ENCODE peak calls at places on chromosomes 1 and 21, in eight cellular contexts. D, X, O, Q, M, G, J and P are unnamed samples.

GRCh38 chr1:158049867-158050266 is 56.4 kb downstream of the KIRREL1 start:
- DNase-seq in D (no peak), J (no peak), Q (no peak), M (no peak), X (no peak), O (peak), G (no peak), P (no peak)

GRCh38 chr21:35697321-35697808 is 363.0 kb downstream of the SETD4 start:
- DNase-seq in M (peak), O (peak), X (peak), G (peak), Q (peak), D (no peak), J (no peak), P (no peak)

GRCh38 chr1:166836733-166837132 is 2.5 kb upstream of the POGK start:
- DNase-seq in Q (no peak), M (no peak), D (no peak), G (no peak), O (no peak), X (no peak), J (no peak), P (no peak)

GRCh38 chr1:85884372-85885035 is 176.3 kb upstream of the ZNHIT6 start:
- DNase-seq in D (no peak), O (no peak), M (no peak), G (peak), X (no peak), Q (no peak), J (peak), P (no peak)

GRCh38 chr1:100706861-100707260 is 12.7 kb upstream of the VCAM1 start:
- DNase-seq in D (no peak), X (no peak), Q (no peak), G (peak), O (no peak), J (no peak), M (no peak), P (no peak)

GRCh38 chr21:31420354-31420753 is 76.3 kb upstream of the TIAM1 start:
- DNase-seq in X (no peak), M (no peak), Q (no peak), G (no peak), J (no peak), O (no peak), D (no peak), P (no peak)

GRCh38 chr1:29669488-29669871 is 433.2 kb downstream of the PTPRU start:
- DNase-seq in M (no peak), Q (no peak), J (no peak), D (no peak), O (no peak), G (no peak), X (no peak), P (peak)

GRCh38 chr1:57270926-57271698 is 152.7 kb downstream of the DAB1 start:
- DNase-seq in J (no peak), O (no peak), G (no peak), D (no peak), X (no peak), M (no peak), Q (no peak), P (no peak)

GRCh38 chr1:47709302-47710074 is 271.6 kb downstream of the FOXD2 start:
- DNase-seq in M (no peak), X (no peak), Q (no peak), O (no peak), D (no peak), G (peak), J (peak), P (no peak)

GRCh38 chr1:232586679-232587078 is 43.3 kb downstream of the SIPA1L2 start:
- DNase-seq in M (no peak), Q (no peak), X (no peak), G (no peak), O (no peak), D (no peak), J (no peak), P (no peak)

GRCh38 chr1:178530520-178530919 is 17.6 kb downstream of the TEX35 start:
- DNase-seq in M (no peak), D (no peak), Q (no peak), X (no peak), J (no peak), G (no peak), O (no peak), P (no peak)

GRCh38 chr1:221487781-221488520 is 253.9 kb downstream of the DUSP10 start:
- DNase-seq in O (peak), X (no peak), M (no peak), G (no peak), D (no peak), J (no peak), Q (no peak), P (no peak)

GRCh38 chr1:39116868-39117728 is 87.4 kb upstream of the MACF1 start:
- DNase-seq in O (peak), M (no peak), G (no peak), X (no peak), J (no peak), Q (no peak), D (no peak), P (no peak)

GRCh38 chr1:208167229-208167869 is 76.8 kb downstream of the PLXNA2 start:
- DNase-seq in D (no peak), O (no peak), Q (no peak), G (no peak), X (no peak), M (no peak), J (no peak), P (no peak)

GRCh38 chr21:42787613-42788012 is 91.7 kb downstream of the WDR4 start:
- DNase-seq in J (no peak), M (no peak), X (no peak), D (no peak), O (no peak), G (no peak), Q (no peak), P (no peak)

GRCh38 chr21:46345861-46346260 is 21.9 kb downstream of the PCNT start:
- DNase-seq in X (no peak), G (no peak), O (no peak), D (no peak), J (no peak), Q (no peak), M (no peak), P (no peak)

GRCh38 chr1:198967566-198967965 is 328.7 kb downstream of the PTPRC start:
- DNase-seq in J (no peak), X (no peak), D (no peak), Q (no peak), O (no peak), G (no peak), M (no peak), P (no peak)

GRCh38 chr1:230280054-230280795 is 145.9 kb downstream of the PGBD5 start:
- DNase-seq in X (no peak), J (no peak), M (no peak), O (no peak), Q (no peak), D (no peak), G (no peak), P (no peak)
- TF ChIP-seq CTCF in X (no peak), J (no peak), M (no peak), O (no peak), Q (no peak), D (no peak), G (peak), P (no peak)

GRCh38 chr1:226688056-226688748 is 50.9 kb downstream of the ITPKB start:
- DNase-seq in G (no peak), M (no peak), Q (no peak), O (no peak), X (no peak), J (no peak), D (peak), P (no peak)

GRCh38 chr1:226686440-226687436 is 52.3 kb downstream of the ITPKB start:
- DNase-seq in G (no peak), M (no peak), X (no peak), Q (no peak), O (no peak), J (no peak), D (peak), P (no peak)

GRCh38 chr1:226688852-226689251 is 50.2 kb downstream of the ITPKB start:
- DNase-seq in G (no peak), M (no peak), X (no peak), D (no peak), O (no peak), J (no peak), Q (no peak), P (no peak)

GRCh38 chr1:226685196-226685820 is 53.8 kb downstream of the ITPKB start:
- DNase-seq in X (no peak), M (no peak), D (no peak), J (no peak), G (no peak), O (no peak), Q (no peak), P (no peak)

GRCh38 chr1:226687476-226687875 is 51.6 kb downstream of the ITPKB start:
- DNase-seq in D (peak), G (no peak), J (no peak), Q (no peak), O (no peak), M (no peak), X (no peak), P (no peak)
- TF ChIP-seq CTCF in D (peak), G (no peak), J (no peak), Q (peak), O (no peak), M (no peak), X (peak), P (no peak)

GRCh38 chr1:114219247-114219872 is 65.7 kb upstream of the SYT6 start:
- DNase-seq in J (no peak), Q (no peak), M (no peak), O (no peak), X (no peak), D (no peak), G (peak), P (no peak)
- TF ChIP-seq CTCF in J (no peak), Q (no peak), M (no peak), O (no peak), X (peak), D (no peak), G (peak), P (peak)

GRCh38 chr1:228407118-228408040 is 744 bp upstream of the TRIM11 start:
- DNase-seq in J (no peak), D (no peak), G (no peak), O (no peak), Q (no peak), X (no peak), M (no peak), P (no peak)

GRCh38 chr1:228408041-228408868 is 1.6 kb upstream of the TRIM11 start:
- DNase-seq in M (no peak), D (no peak), G (no peak), O (no peak), Q (no peak), X (no peak), J (no peak), P (no peak)

GRCh38 chr1:228404107-228404720 is 2.4 kb downstream of the TRIM11 start:
- DNase-seq in X (no peak), D (peak), J (no peak), Q (no peak), G (no peak), O (no peak), M (no peak), P (no peak)

GRCh38 chr1:228405200-228405978 is 1.2 kb downstream of the TRIM11 start:
- DNase-seq in D (peak), X (no peak), J (no peak), M (no peak), Q (no peak), G (no peak), O (no peak), P (no peak)

GRCh38 chr1:228405979-228406265 is 713 bp downstream of the TRIM11 start:
- DNase-seq in X (no peak), O (peak), J (no peak), M (no peak), Q (no peak), G (no peak), D (peak), P (no peak)
- TF ChIP-seq CTCF in X (no peak), O (no peak), J (no peak), M (no peak), Q (no peak), G (no peak), D (no peak), P (no peak)

GRCh38 chr1:204455831-204456145 is 38.8 kb downstream of the PIK3C2B start:
- DNase-seq in Q (no peak), O (no peak), G (no peak), J (no peak), D (no peak), X (no peak), M (no peak), P (no peak)

GRCh38 chr1:204459706-204460105 is 34.9 kb downstream of the PIK3C2B start:
- DNase-seq in X (no peak), Q (no peak), J (no peak), M (no peak), D (no peak), G (no peak), O (no peak), P (no peak)

GRCh38 chr1:204455063-204455830 is 39.4 kb downstream of the PIK3C2B start:
- DNase-seq in X (no peak), G (no peak), M (no peak), Q (no peak), D (no peak), O (no peak), J (no peak), P (no peak)

GRCh38 chr1:204456826-204457361 is 37.7 kb downstream of the PIK3C2B start:
- DNase-seq in J (no peak), O (no peak), M (no peak), D (no peak), Q (no peak), G (no peak), X (no peak), P (no peak)

GRCh38 chr1:204457665-204458064 is 36.9 kb downstream of the PIK3C2B start:
- DNase-seq in D (no peak), G (no peak), O (no peak), J (no peak), X (no peak), M (no peak), Q (no peak), P (no peak)
- TF ChIP-seq CTCF in D (no peak), G (no peak), O (no peak), J (no peak), X (no peak), M (no peak), Q (no peak), P (no peak)

DNA sequence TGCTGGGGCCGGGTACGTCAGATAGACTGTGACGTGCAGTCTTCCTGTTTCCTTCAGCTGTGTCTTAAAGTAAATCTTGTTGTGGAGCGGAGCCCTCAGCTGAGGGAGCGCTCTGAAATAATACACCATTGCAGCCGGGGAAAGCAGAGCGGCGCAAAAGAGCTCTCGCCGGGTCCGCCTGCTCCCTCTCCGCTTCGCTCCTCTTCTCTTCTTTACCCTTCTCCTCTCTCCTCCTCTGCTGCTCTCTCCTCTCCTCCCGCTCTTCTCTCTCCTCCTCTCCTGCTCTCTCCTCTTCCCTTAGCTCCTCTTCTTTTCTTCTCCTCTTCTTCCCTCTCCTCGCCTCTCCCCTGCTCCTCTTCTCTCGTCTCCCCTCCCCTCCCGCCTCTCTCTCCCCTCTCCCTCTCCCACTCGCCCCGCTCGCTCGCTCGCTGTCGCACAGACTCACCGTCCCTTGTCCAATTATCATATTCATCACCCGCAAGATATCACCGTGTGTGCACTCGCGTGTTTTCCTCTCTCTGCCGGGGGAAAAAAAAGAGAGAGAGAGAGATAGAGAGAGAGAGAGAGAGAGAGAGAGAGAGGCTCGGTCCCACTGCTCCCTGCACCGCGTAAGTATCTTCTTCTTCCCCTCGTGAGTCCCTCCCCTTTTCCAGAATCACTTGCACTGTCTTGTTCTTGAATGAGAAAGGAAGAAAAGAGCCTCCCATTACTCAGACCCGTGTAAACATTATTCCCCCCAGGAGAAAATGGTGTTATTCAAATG is at the start of gene PROX1:
- DNase-seq in G (peak), M (peak), Q (peak), D (no peak), J (peak), O (peak), X (peak), P (no peak)
- TF ChIP-seq CTCF in G (peak), M (no peak), Q (no peak), D (no peak), J (no peak), O (no peak), X (no peak), P (peak)

DNA sequence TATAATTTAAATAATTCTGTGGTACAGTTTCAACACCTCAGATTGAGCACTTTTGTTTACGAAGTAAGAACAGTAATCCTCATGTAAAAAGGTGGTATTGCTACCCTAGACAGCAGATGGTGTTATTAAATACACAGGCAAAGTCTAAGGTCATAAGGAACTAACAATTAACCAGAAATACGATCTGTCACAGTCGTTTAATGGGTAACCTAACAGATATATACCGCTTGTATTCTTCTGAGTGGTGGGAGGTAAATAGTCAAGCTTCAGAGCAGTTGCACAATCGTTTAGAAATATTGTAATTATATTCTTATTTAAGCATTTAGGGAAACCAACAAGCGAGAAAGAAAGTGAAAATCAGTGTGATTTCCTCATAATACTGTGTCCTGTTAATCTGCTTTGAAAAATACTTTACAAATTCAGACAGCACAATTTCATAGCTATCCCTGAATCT is 9.8 kb upstream of the IRF2BP2 start:
- DNase-seq in O (no peak), J (no peak), G (no peak), Q (no peak), D (no peak), M (no peak), X (no peak), P (no peak)
- TF ChIP-seq CTCF in O (no peak), J (no peak), G (no peak), Q (no peak), D (no peak), M (no peak), X (no peak), P (no peak)

GRCh38 chr1:177351361-177352108 is 180.8 kb downstream of the BRINP2 start:
- DNase-seq in Q (no peak), G (peak), M (no peak), J (no peak), O (no peak), X (no peak), D (no peak), P (no peak)

GRCh38 chr1:177354247-177354646 is 183.5 kb downstream of the BRINP2 start:
- DNase-seq in X (no peak), G (no peak), M (no peak), D (no peak), Q (no peak), O (no peak), J (no peak), P (no peak)

GRCh38 chr1:177360791-177361190 is 190.0 kb downstream of the BRINP2 start:
- DNase-seq in X (no peak), O (no peak), G (no peak), J (no peak), D (no peak), M (no peak), Q (no peak), P (no peak)

DNA sequence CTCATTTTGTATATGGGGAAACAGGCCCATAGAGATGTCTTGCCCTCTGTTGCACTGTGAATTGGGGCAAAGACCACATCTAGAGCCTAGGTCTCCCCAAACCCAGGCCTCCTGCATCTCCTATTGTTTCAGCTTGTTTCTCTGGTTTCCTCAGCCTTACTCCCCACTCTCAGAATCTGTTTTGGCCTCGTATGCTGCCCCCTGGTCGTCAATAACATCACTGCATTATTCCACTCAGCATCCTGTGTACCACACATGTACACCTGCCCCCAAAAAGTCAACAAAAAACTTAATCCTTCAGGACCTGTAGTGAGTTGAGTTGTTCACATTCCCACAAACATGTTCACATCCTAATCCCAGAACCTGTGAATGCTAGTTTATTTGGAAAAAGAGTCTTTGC is 184.8 kb downstream of the BRINP2 start:
- DNase-seq in O (peak), M (no peak), Q (no peak), G (peak), J (no peak), D (peak), X (peak), P (no peak)
- TF ChIP-seq CTCF in O (peak), M (no peak), Q (no peak), G (peak), J (no peak), D (peak), X (peak), P (peak)

DNA sequence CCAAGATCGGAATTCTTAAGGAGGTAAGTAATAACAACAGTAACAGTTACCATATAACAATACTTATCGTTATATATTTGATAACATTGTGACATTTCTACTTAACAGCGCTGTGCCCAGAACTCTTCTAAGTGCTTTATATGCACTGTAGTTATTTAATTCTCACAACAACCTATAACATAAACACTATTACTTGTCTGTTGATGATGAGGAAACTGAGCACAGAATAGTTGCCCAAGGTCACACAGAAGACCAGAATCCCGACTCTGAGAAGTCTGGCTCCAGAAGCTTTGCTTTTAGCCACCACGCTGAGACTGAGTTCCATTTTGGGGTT is 2.4 kb upstream of the ANXA9 start:
- DNase-seq in M (no peak), Q (no peak), J (no peak), O (no peak), D (no peak), G (no peak), X (no peak), P (no peak)
- TF ChIP-seq CTCF in M (no peak), Q (peak), J (no peak), O (no peak), D (no peak), G (no peak), X (no peak), P (no peak)

GRCh38 chr1:42916839-42917495 is 41.7 kb downstream of the SLC2A1 start:
- DNase-seq in O (no peak), M (no peak), D (no peak), J (no peak), Q (no peak), X (no peak), G (no peak), P (peak)
- TF ChIP-seq CTCF in O (no peak), M (no peak), D (no peak), J (no peak), Q (no peak), X (no peak), G (no peak), P (no peak)